ENCODE peak calls at places on chromosomes 7 and 10, in ten cellular contexts. O is colonic mucosa; P is cardiac muscle cell; I is H1; Y is thyroid gland; G is left lung; V is suprapubic skin; Q is IMR-90; Z is Panc1; S is CD4-positive, alpha-beta memory T cell. U is an unnamed sample.

GRCh38 chr10:30791197-30791611 is 161.7 kb upstream of the LYZL2 start:
- DNase-seq in Z (no peak), Y (no peak), P (no peak), Q (no peak), I (no peak), O (peak; percentile 39), G (no peak), S (no peak), V (no peak), U (no peak)

GRCh38 chr10:61836233-61836887 is 65.1 kb upstream of the ARID5B start:
- DNase-seq in G (no peak), V (no peak), Z (no peak), P (no peak), Q (no peak), I (no peak), O (no peak), S (no peak), Y (no peak), U (no peak)

GRCh38 chr7:75842836-75843446 is 29.3 kb upstream of the CCL24 start:
- DNase-seq in V (no peak), G (no peak), P (no peak), Z (peak; percentile 47), S (no peak), O (no peak), Y (no peak), Q (peak; percentile 93), I (no peak), U (peak; percentile 60)

GRCh38 chr10:132388901-132389630 is 7.9 kb upstream of the PWWP2B start:
- DNase-seq in Q (no peak), V (peak; percentile 83), G (peak; percentile 81), I (no peak), S (no peak), O (peak; percentile 34), P (no peak), Z (no peak), Y (peak; percentile 69), U (peak; percentile 6)

GRCh38 chr7:75905785-75906604 is 9.0 kb upstream of the POR start:
- DNase-seq in P (no peak), V (peak; percentile 89), I (peak; percentile 67), S (no peak), O (peak; percentile 27), Y (peak; percentile 68), Z (no peak), G (peak; percentile 86), Q (peak; percentile 64), U (no peak)

GRCh38 chr7:151425670-151426075 is 14.3 kb downstream of the CRYGN start:
- DNase-seq in V (peak; percentile 35), Z (no peak), I (no peak), Q (peak; percentile 91), P (no peak), S (no peak), Y (no peak), G (no peak), O (no peak), U (no peak)

GRCh38 chr10:83373659-83374058 is 765.6 kb upstream of the GHITM start:
- DNase-seq in V (no peak), I (peak; percentile 51), O (no peak), Y (no peak), G (no peak), S (no peak), Z (no peak), P (peak; percentile 25), Q (no peak), U (no peak)

GRCh38 chr7:29038463-29038862 is 80.3 kb upstream of the TRIL start:
- DNase-seq in V (no peak), O (no peak), Y (no peak), G (no peak), S (no peak), P (no peak), Q (no peak), Z (no peak), I (no peak), U (no peak)

GRCh38 chr7:54339074-54339473 is 203.1 kb upstream of the VSTM2A start:
- DNase-seq in G (no peak), Y (no peak), Z (no peak), S (no peak), I (no peak), Q (no peak), O (no peak), P (no peak), V (no peak), U (no peak)

GRCh38 chr7:37336259-37336658 is 112.4 kb downstream of the ELMO1 start:
- DNase-seq in Z (no peak), O (no peak), I (no peak), Q (no peak), S (no peak), P (no peak), Y (no peak), V (no peak), G (no peak), U (no peak)

GRCh38 chr10:126135177-126135576 is 238.8 kb downstream of the FANK1 start:
- DNase-seq in S (no peak), V (no peak), Y (no peak), G (no peak), P (no peak), I (no peak), Z (no peak), Q (peak; percentile 40), O (peak; percentile 11), U (no peak)

GRCh38 chr7:93179173-93179572 is 31.0 kb upstream of the SAMD9L start:
- DNase-seq in P (no peak), S (no peak), Y (no peak), Z (no peak), V (no peak), Q (no peak), O (no peak), I (no peak), G (no peak), U (no peak)

GRCh38 chr10:116723428-116724281 is 18.7 kb downstream of the HSPA12A start:
- DNase-seq in S (peak; percentile 81), Q (no peak), O (no peak), Z (no peak), G (no peak), I (no peak), P (no peak), V (no peak), Y (no peak), U (peak; percentile 78)

GRCh38 chr7:145543245-145543644 is 573.4 kb upstream of the CNTNAP2 start:
- DNase-seq in I (no peak), V (no peak), P (no peak), S (no peak), O (no peak), Z (no peak), Y (no peak), G (no peak), Q (no peak), U (no peak)

GRCh38 chr10:19832624-19833507 is 16.6 kb downstream of the PLXDC2 start:
- DNase-seq in O (no peak), I (no peak), G (no peak), Q (no peak), P (peak; percentile 26), S (no peak), Z (no peak), V (no peak), Y (peak; percentile 45), U (no peak)

GRCh38 chr10:61836888-61837747 is 64.4 kb upstream of the ARID5B start:
- DNase-seq in V (no peak), G (no peak), O (no peak), Y (no peak), I (no peak), Z (no peak), P (no peak), Q (peak; percentile 84), S (no peak), U (no peak)

GRCh38 chr10:132745971-132746370 is 40.0 kb downstream of the NKX6-2 start:
- DNase-seq in G (no peak), V (no peak), O (no peak), Y (peak; percentile 87), Q (no peak), Z (no peak), S (no peak), I (no peak), P (no peak), U (no peak)

GRCh38 chr7:94386416-94386815 is 8.3 kb upstream of the COL1A2 start:
- DNase-seq in S (no peak), Y (no peak), G (no peak), O (no peak), P (no peak), Q (no peak), Z (no peak), V (no peak), I (no peak), U (no peak)

GRCh38 chr10:91891285-91892001 is 17.8 kb downstream of the FGFBP3 start:
- DNase-seq in Q (peak; percentile 83), Z (peak; percentile 95), O (no peak), V (no peak), I (no peak), Y (no peak), G (no peak), P (no peak), S (no peak), U (no peak)

DNA sequence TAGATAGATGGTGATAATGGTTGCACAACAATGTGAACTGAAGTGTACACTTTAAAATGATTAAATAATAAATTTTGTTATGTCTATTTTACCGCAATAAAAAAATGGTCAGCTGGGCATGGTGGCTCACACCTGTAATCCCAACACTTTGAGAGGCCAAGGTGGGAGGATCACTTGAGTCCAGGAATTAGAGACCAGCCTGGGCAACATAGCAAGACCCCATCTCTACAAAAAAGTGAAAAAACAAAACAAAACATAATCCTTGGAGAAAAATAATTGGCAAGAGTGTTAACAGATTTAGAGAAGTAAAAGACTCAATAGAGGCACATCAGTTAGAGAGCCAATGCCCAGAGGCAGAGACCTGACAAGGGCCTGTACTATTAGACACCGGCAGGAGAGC is 9.9 kb upstream of the RPEL1 start:
- DNase-seq in O (no peak), G (no peak), I (no peak), P (no peak), V (no peak), Z (no peak), Y (no peak), S (no peak), Q (no peak), U (no peak)
- H3K4me1 ChIP-seq in O (peaks cover 9% of the 10 kb centered on the region), G (peaks cover 51% of the 10 kb centered on the region), I (peaks cover 13% of the 10 kb centered on the region), P (peaks cover 11% of the 10 kb centered on the region), V (peaks cover 14% of the 10 kb centered on the region), Z (peaks cover 48% of the 10 kb centered on the region), Y (peaks cover 21% of the 10 kb centered on the region), S (no peaks in the 10 kb centered on the region), Q (peaks cover 17% of the 10 kb centered on the region), U (no peaks in the 10 kb centered on the region)

GRCh38 chr10:74058071-74058470 is 60.2 kb downstream of the VCL start:
- DNase-seq in G (no peak), P (no peak), O (no peak), I (no peak), S (no peak), Z (no peak), Q (no peak), V (no peak), Y (no peak), U (no peak)
- H3K4me1 ChIP-seq in G (peaks cover 45% of the 10 kb centered on the region), P (peaks cover 37% of the 10 kb centered on the region), O (peaks cover 8% of the 10 kb centered on the region), I (no peaks in the 10 kb centered on the region), S (peaks cover 34% of the 10 kb centered on the region), Z (peaks cover 30% of the 10 kb centered on the region), Q (peaks cover 22% of the 10 kb centered on the region), V (peaks cover 33% of the 10 kb centered on the region), Y (peaks cover 8% of the 10 kb centered on the region), U (peaks cover 15% of the 10 kb centered on the region)

GRCh38 chr7:2634265-2635145 is 2.7 kb downstream of the TTYH3 start:
- DNase-seq in G (no peak), I (no peak), Z (no peak), Q (no peak), S (no peak), P (no peak), V (peak; percentile 62), O (no peak), Y (no peak), U (no peak)
- H3K4me1 ChIP-seq in G (peaks cover 84% of the 10 kb centered on the region), I (no peaks in the 10 kb centered on the region), Z (peaks cover 61% of the 10 kb centered on the region), Q (peaks cover 46% of the 10 kb centered on the region), S (peaks cover 27% of the 10 kb centered on the region), P (peaks cover 38% of the 10 kb centered on the region), V (peaks cover 89% of the 10 kb centered on the region), O (peaks cover 12% of the 10 kb centered on the region), Y (peaks cover 75% of the 10 kb centered on the region), U (peaks cover 16% of the 10 kb centered on the region)

GRCh38 chr7:141701489-141702046 is 398 bp downstream of the DENND11 start:
- DNase-seq in I (peak; percentile 75), P (peak; percentile 68), G (peak; percentile 81), O (peak; percentile 53), Q (no peak), Y (peak; percentile 56), S (peak; percentile 78), V (no peak), Z (no peak), U (peak; percentile 76)
- H3K4me1 ChIP-seq in I (peaks cover 16% of the 10 kb centered on the region), P (peaks cover 8% of the 10 kb centered on the region), G (peaks cover 50% of the 10 kb centered on the region), O (peaks cover 10% of the 10 kb centered on the region), Q (peaks cover 1% of the 10 kb centered on the region), Y (peaks cover 7% of the 10 kb centered on the region), S (peaks cover 44% of the 10 kb centered on the region), V (peaks cover 40% of the 10 kb centered on the region), Z (peaks cover 3% of the 10 kb centered on the region), U (peaks cover 19% of the 10 kb centered on the region)